ENCODE peak calls at places on chromosomes 16 and 17, in four cellular contexts. J is stimulated activated CD4-positive, alpha-beta T cell treated with anti-CD3 and anti-CD28 coated beads, TNF-alpha, amount 100 ng/mL, for 1 hour; C is NCI-H510A treated with DMSO at 0.1 percent for 48 hours; F is retina. X is an unnamed sample.

GRCh38 chr16:80287674-80288073 is 253.1 kb upstream of the DYNLRB2 start:
- DNase-seq in C (no peak), F (no peak), J (no peak), X (no peak)

GRCh38 chr16:27208809-27209208 is 5.5 kb downstream of the KDM8 start:
- DNase-seq in C (no peak), F (no peak), J (no peak), X (no peak)

GRCh38 chr17:48307814-48308411 is 122.1 kb downstream of the SKAP1 start:
- DNase-seq in F (peak; percentile 28), C (peak; percentile 96), J (no peak), X (peak; percentile 58)

GRCh38 chr17:38896373-38896954 is 26.6 kb downstream of the LASP1 start:
- DNase-seq in C (no peak), F (no peak), J (no peak), X (no peak)

GRCh38 chr16:24538756-24539294 is 541 bp upstream of the RBBP6 start:
- DNase-seq in F (no peak), C (peak; percentile 98), J (no peak), X (no peak)

GRCh38 chr16:56985288-56985961 is 3.9 kb upstream of the NLRC5 start:
- DNase-seq in F (peak; percentile 36), C (no peak), J (no peak), X (no peak)

GRCh38 chr16:46885960-46886763 is 2.0 kb downstream of the GPT2 start:
- DNase-seq in C (no peak), F (peak; percentile 25), J (no peak), X (no peak)

GRCh38 chr16:72299684-72300243 is 127.8 kb upstream of the PMFBP1 start:
- DNase-seq in J (no peak), C (no peak), F (no peak), X (no peak)

GRCh38 chr17:72122336-72122667 is 1.5 kb downstream of the SOX9 start:
- DNase-seq in C (no peak), J (no peak), F (no peak), X (no peak)

GRCh38 chr16:89847056-89847929 is 19.0 kb downstream of the SPIRE2 start:
- DNase-seq in J (no peak), C (no peak), F (no peak), X (peak; percentile 35)

GRCh38 chr17:58641937-58642336 is 49.9 kb downstream of the TEX14 start:
- DNase-seq in F (no peak), C (no peak), J (no peak), X (no peak)

GRCh38 chr16:48580925-48581500 is 29.0 kb downstream of the N4BP1 start:
- DNase-seq in J (no peak), F (no peak), C (no peak), X (no peak)

GRCh38 chr16:28292731-28293588 is 635 bp downstream of the SBK1 start:
- DNase-seq in J (no peak), F (peak; percentile 79), C (peak; percentile 87), X (peak; percentile 84)

GRCh38 chr17:382644-383533 is 30.3 kb upstream of the RPH3AL start:
- DNase-seq in C (no peak), F (peak; percentile 95), J (no peak), X (peak; percentile 74)

GRCh38 chr16:83743720-83744119 is 64.1 kb upstream of the HSBP1 start:
- DNase-seq in J (no peak), F (no peak), C (no peak), X (no peak)

GRCh38 chr16:54411555-54411954 is 125.0 kb upstream of the IRX3 start:
- DNase-seq in C (no peak), F (no peak), J (no peak), X (no peak)

GRCh38 chr16:2520097-2520783 is at the start of gene AMDHD2:
- DNase-seq in C (peak; percentile 67), F (peak; percentile 90), J (peak; percentile 76), X (peak; percentile 95)

GRCh38 chr16:85361441-85362118 is 249.3 kb upstream of the CIBAR2 start:
- DNase-seq in C (peak; percentile 21), J (no peak), F (no peak), X (peak; percentile 63)

GRCh38 chr16:11576427-11577289 is 10.1 kb downstream of the LITAF start:
- DNase-seq in C (peak; percentile 33), F (no peak), J (no peak), X (peak; percentile 42)

GRCh38 chr16:78705694-78706093 is 606.2 kb downstream of the WWOX start:
- DNase-seq in F (no peak), C (peak; percentile 25), J (no peak), X (peak; percentile 40)

GRCh38 chr17:76932402-76933333 is 64.5 kb downstream of the MGAT5B start:
- DNase-seq in C (no peak), F (no peak), J (no peak), X (no peak)

GRCh38 chr16:8880839-8881510 is 1.2 kb upstream of the LITAFD start:
- DNase-seq in C (no peak), J (no peak), F (no peak), X (no peak)

GRCh38 chr17:67400193-67400592 is 23.1 kb downstream of the PITPNC1 start:
- DNase-seq in F (no peak), J (no peak), C (no peak), X (peak; percentile 5)

GRCh38 chr16:72845322-72846020 is 202.5 kb downstream of the ZFHX3 start:
- DNase-seq in C (no peak), J (no peak), F (no peak), X (no peak)

GRCh38 chr16:3220839-3221238 is 14.1 kb downstream of the ZNF200 start:
- DNase-seq in F (no peak), C (no peak), J (no peak), X (no peak)

GRCh38 chr16:24737391-24737871 is 8.0 kb downstream of the TNRC6A start:
- DNase-seq in F (no peak), J (no peak), C (no peak), X (no peak)

GRCh38 chr16:785563-786535 is 2.3 kb downstream of the RPUSD1 start:
- DNase-seq in J (peak; percentile 57), F (peak; percentile 69), C (peak; percentile 18), X (peak; percentile 29)

GRCh38 chr17:76709077-76709950 is 1.5 kb downstream of the MXRA7 start:
- DNase-seq in J (no peak), F (peak; percentile 86), C (no peak), X (peak; percentile 70)

GRCh38 chr17:49952209-49952911 is 16.6 kb upstream of the DLX4 start:
- DNase-seq in F (peak; percentile 55), J (peak; percentile 57), C (peak; percentile 75), X (peak; percentile 75)

GRCh38 chr16:12455287-12455798 is 348.3 kb downstream of the CPPED1 start:
- DNase-seq in C (peak; percentile 52), F (peak; percentile 73), J (peak; percentile 5), X (peak; percentile 69)

GRCh38 chr16:83789642-83790401 is 18.0 kb upstream of the HSBP1 start:
- DNase-seq in J (no peak), F (no peak), C (no peak), X (no peak)

GRCh38 chr17:32275060-32276042 is 9.7 kb downstream of the RHBDL3 start:
- DNase-seq in J (no peak), C (no peak), F (peak; percentile 69), X (no peak)

GRCh38 chr16:48279199-48279598 is 31.9 kb upstream of the ABCC11 start:
- DNase-seq in J (no peak), F (no peak), C (no peak), X (no peak)

GRCh38 chr16:31002252-31002700 is 8.2 kb downstream of the STX1B start:
- DNase-seq in J (no peak), C (no peak), F (no peak), X (no peak)

GRCh38 chr17:63842173-63842539 is 329 bp downstream of the SMARCD2 start:
- DNase-seq in C (no peak), F (peak; percentile 77), J (no peak), X (no peak)

GRCh38 chr17:61383689-61384201 is 15.9 kb upstream of the TBX2 start:
- DNase-seq in F (no peak), C (no peak), J (no peak), X (no peak)

GRCh38 chr16:25109643-25110042 is 1.9 kb upstream of the LCMT1 start:
- DNase-seq in J (no peak), C (no peak), F (no peak), X (no peak)